ENCODE peak calls at places on chromosomes 13 and 19, in eight cellular contexts. One of them, this sample, is unnamed.

GRCh38 chr13:47592256-47592655 is 408.8 kb downstream of the SUCLA2 start:
- DNase-seq in suprapubic skin: no peak
- DNase-seq in prostate gland: no peak
- DNase-seq in tibial nerve: no peak
- DNase-seq in transverse colon: no peak
- DNase-seq in Peyer's patch: no peak
- DNase-seq in H1: no peak
- DNase-seq in stomach: no peak
- DNase-seq in this sample: no peak

GRCh38 chr13:49602005-49602404 is 16.6 kb upstream of the RCBTB1 start:
- DNase-seq in H1: no peak
- DNase-seq in tibial nerve: no peak
- DNase-seq in stomach: no peak
- DNase-seq in prostate gland: peak
- DNase-seq in Peyer's patch: no peak
- DNase-seq in transverse colon: no peak
- DNase-seq in suprapubic skin: no peak
- DNase-seq in this sample: no peak

GRCh38 chr19:29665826-29666633 is 769 bp downstream of the PLEKHF1 start:
- DNase-seq in H1: peak
- DNase-seq in Peyer's patch: peak
- DNase-seq in suprapubic skin: no peak
- DNase-seq in prostate gland: no peak
- DNase-seq in stomach: peak
- DNase-seq in transverse colon: peak
- DNase-seq in tibial nerve: no peak
- DNase-seq in this sample: peak

GRCh38 chr19:23260956-23261355 is 10.8 kb upstream of the ZNF724 start:
- DNase-seq in prostate gland: no peak
- DNase-seq in transverse colon: no peak
- DNase-seq in tibial nerve: no peak
- DNase-seq in stomach: no peak
- DNase-seq in H1: no peak
- DNase-seq in Peyer's patch: no peak
- DNase-seq in suprapubic skin: no peak
- DNase-seq in this sample: no peak

GRCh38 chr13:94704347-94705080 is 7.8 kb downstream of the SOX21 start:
- DNase-seq in transverse colon: no peak
- DNase-seq in tibial nerve: no peak
- DNase-seq in stomach: no peak
- DNase-seq in Peyer's patch: no peak
- DNase-seq in prostate gland: no peak
- DNase-seq in suprapubic skin: no peak
- DNase-seq in H1: peak
- DNase-seq in this sample: no peak

GRCh38 chr13:40063743-40064142 is 408.3 kb downstream of the COG6 start:
- DNase-seq in suprapubic skin: no peak
- DNase-seq in H1: no peak
- DNase-seq in Peyer's patch: no peak
- DNase-seq in prostate gland: no peak
- DNase-seq in stomach: peak
- DNase-seq in tibial nerve: no peak
- DNase-seq in transverse colon: no peak
- DNase-seq in this sample: no peak

GRCh38 chr19:9871626-9872338 is 36.7 kb downstream of the PIN1 start:
- DNase-seq in prostate gland: no peak
- DNase-seq in Peyer's patch: no peak
- DNase-seq in stomach: no peak
- DNase-seq in H1: no peak
- DNase-seq in tibial nerve: no peak
- DNase-seq in transverse colon: no peak
- DNase-seq in suprapubic skin: no peak
- DNase-seq in this sample: no peak

GRCh38 chr13:27120011-27120410 is 51.6 kb downstream of the USP12 start:
- DNase-seq in Peyer's patch: no peak
- DNase-seq in suprapubic skin: no peak
- DNase-seq in stomach: no peak
- DNase-seq in prostate gland: no peak
- DNase-seq in tibial nerve: no peak
- DNase-seq in transverse colon: no peak
- DNase-seq in H1: no peak
- DNase-seq in this sample: no peak

GRCh38 chr19:45772912-45773311 is 3.9 kb upstream of the SIX5 start:
- DNase-seq in suprapubic skin: no peak
- DNase-seq in Peyer's patch: no peak
- DNase-seq in H1: no peak
- DNase-seq in stomach: no peak
- DNase-seq in tibial nerve: no peak
- DNase-seq in prostate gland: no peak
- DNase-seq in transverse colon: no peak
- DNase-seq in this sample: no peak

GRCh38 chr13:21998279-21998678 is 327.4 kb downstream of the FGF9 start:
- DNase-seq in prostate gland: no peak
- DNase-seq in transverse colon: no peak
- DNase-seq in Peyer's patch: no peak
- DNase-seq in stomach: no peak
- DNase-seq in tibial nerve: no peak
- DNase-seq in suprapubic skin: no peak
- DNase-seq in H1: no peak
- DNase-seq in this sample: no peak

GRCh38 chr19:10988380-10988779 is 27.6 kb downstream of the SMARCA4 start:
- DNase-seq in stomach: no peak
- DNase-seq in transverse colon: no peak
- DNase-seq in prostate gland: no peak
- DNase-seq in suprapubic skin: no peak
- DNase-seq in H1: no peak
- DNase-seq in tibial nerve: no peak
- DNase-seq in Peyer's patch: no peak
- DNase-seq in this sample: no peak

GRCh38 chr13:50198508-50198907 is 183.3 kb downstream of the KCNRG start:
- DNase-seq in Peyer's patch: no peak
- DNase-seq in H1: no peak
- DNase-seq in prostate gland: no peak
- DNase-seq in tibial nerve: no peak
- DNase-seq in transverse colon: no peak
- DNase-seq in suprapubic skin: no peak
- DNase-seq in stomach: no peak
- DNase-seq in this sample: no peak

GRCh38 chr13:40550130-40550529 is 116.3 kb downstream of the FOXO1 start:
- DNase-seq in Peyer's patch: no peak
- DNase-seq in H1: no peak
- DNase-seq in suprapubic skin: no peak
- DNase-seq in stomach: no peak
- DNase-seq in prostate gland: no peak
- DNase-seq in transverse colon: no peak
- DNase-seq in tibial nerve: no peak
- DNase-seq in this sample: no peak

GRCh38 chr19:40200352-40201099 is 9.3 kb downstream of the MAP3K10 start:
- DNase-seq in suprapubic skin: no peak
- DNase-seq in stomach: no peak
- DNase-seq in transverse colon: no peak
- DNase-seq in Peyer's patch: no peak
- DNase-seq in prostate gland: no peak
- DNase-seq in tibial nerve: no peak
- DNase-seq in H1: no peak
- DNase-seq in this sample: no peak

GRCh38 chr19:15549581-15549980 is 41.3 kb downstream of the CYP4F22 start:
- DNase-seq in Peyer's patch: no peak
- DNase-seq in prostate gland: no peak
- DNase-seq in stomach: no peak
- DNase-seq in tibial nerve: no peak
- DNase-seq in transverse colon: no peak
- DNase-seq in H1: no peak
- DNase-seq in suprapubic skin: no peak
- DNase-seq in this sample: no peak

GRCh38 chr19:12784871-12785430 is 6.3 kb upstream of the JUNB start:
- DNase-seq in transverse colon: no peak
- DNase-seq in stomach: no peak
- DNase-seq in suprapubic skin: no peak
- DNase-seq in prostate gland: peak
- DNase-seq in Peyer's patch: no peak
- DNase-seq in tibial nerve: no peak
- DNase-seq in H1: no peak
- DNase-seq in this sample: no peak

GRCh38 chr19:35389192-35389861 is 18.5 kb downstream of the GPR42 start:
- DNase-seq in tibial nerve: no peak
- DNase-seq in stomach: peak
- DNase-seq in transverse colon: no peak
- DNase-seq in Peyer's patch: no peak
- DNase-seq in prostate gland: no peak
- DNase-seq in suprapubic skin: peak
- DNase-seq in H1: peak
- DNase-seq in this sample: no peak

GRCh38 chr13:91817250-91817649 is 418.8 kb downstream of the GPC5 start:
- DNase-seq in Peyer's patch: no peak
- DNase-seq in tibial nerve: no peak
- DNase-seq in stomach: no peak
- DNase-seq in transverse colon: no peak
- DNase-seq in suprapubic skin: no peak
- DNase-seq in H1: no peak
- DNase-seq in prostate gland: no peak
- DNase-seq in this sample: no peak

GRCh38 chr19:50377051-50377441 is 789 bp downstream of the NR1H2 start:
- DNase-seq in prostate gland: no peak
- DNase-seq in tibial nerve: no peak
- DNase-seq in transverse colon: peak
- DNase-seq in suprapubic skin: no peak
- DNase-seq in H1: peak
- DNase-seq in Peyer's patch: peak
- DNase-seq in stomach: peak
- DNase-seq in this sample: no peak

DNA sequence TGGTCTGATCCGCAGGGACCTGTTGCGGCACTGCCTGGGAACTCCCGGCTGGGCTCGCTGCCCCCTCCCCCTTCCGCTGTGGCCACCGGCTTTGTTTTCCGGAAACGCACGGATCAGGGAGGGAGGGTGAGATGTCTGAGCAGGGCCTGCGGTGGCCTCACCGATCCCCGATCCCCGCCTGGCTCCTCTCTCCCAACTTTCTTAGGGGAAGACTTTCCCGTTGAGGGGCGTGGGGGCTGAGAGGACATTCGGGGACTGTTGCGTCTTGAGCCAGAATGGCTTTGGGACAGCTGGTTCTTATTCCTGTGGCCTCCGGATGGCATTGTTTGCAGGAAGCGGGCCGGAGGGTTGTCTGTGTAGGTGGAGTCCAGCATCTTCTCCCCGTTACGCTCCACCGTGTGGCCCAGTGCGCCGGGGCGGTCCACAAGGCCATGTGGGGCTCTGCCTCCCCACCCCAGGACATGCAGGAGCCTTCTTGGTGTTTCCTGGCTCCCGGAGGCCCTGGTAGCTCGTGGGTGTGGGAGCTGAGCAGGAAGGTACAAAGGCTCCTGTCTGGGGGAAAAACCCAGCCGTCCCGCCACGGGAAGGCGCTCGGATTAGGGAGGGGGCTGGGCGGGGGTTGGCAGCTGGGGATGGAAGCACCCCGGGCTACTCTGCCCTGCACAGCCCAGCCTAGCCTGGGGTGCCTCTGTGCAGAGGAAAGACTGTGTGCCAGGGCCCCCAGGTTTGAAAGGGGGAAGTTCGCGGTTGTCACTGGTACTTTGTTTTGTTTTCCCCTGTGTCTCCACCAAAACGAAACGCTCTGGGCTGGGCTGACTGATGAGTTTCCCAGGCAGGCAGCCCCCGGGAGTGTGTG is 1.3 kb downstream of the CSNK1G2 start:
- DNase-seq in suprapubic skin: peak
- DNase-seq in stomach: peak
- DNase-seq in tibial nerve: peak
- DNase-seq in transverse colon: peak
- DNase-seq in Peyer's patch: peak
- DNase-seq in H1: peak
- DNase-seq in prostate gland: peak
- DNase-seq in this sample: peak
- TF ChIP-seq POLR2A in suprapubic skin: peak
- TF ChIP-seq POLR2A in stomach: no peak
- TF ChIP-seq POLR2A in tibial nerve: no peak
- TF ChIP-seq POLR2A in transverse colon: peak
- TF ChIP-seq POLR2A in Peyer's patch: no peak
- TF ChIP-seq POLR2A in H1: no peak
- TF ChIP-seq POLR2A in prostate gland: peak
- TF ChIP-seq POLR2A in this sample: peak

GRCh38 chr13:33676045-33676699 is 141.8 kb upstream of the RFC3 start:
- DNase-seq in prostate gland: no peak
- DNase-seq in tibial nerve: no peak
- DNase-seq in Peyer's patch: no peak
- DNase-seq in H1: no peak
- DNase-seq in stomach: peak
- DNase-seq in suprapubic skin: no peak
- DNase-seq in transverse colon: peak
- DNase-seq in this sample: no peak
- H3K27ac ChIP-seq in prostate gland: peak
- H3K27ac ChIP-seq in tibial nerve: peak
- H3K27ac ChIP-seq in Peyer's patch: peak
- H3K27ac ChIP-seq in H1: no peak
- H3K27ac ChIP-seq in stomach: peak
- H3K27ac ChIP-seq in suprapubic skin: peak
- H3K27ac ChIP-seq in transverse colon: peak
- H3K27ac ChIP-seq in this sample: peak

DNA sequence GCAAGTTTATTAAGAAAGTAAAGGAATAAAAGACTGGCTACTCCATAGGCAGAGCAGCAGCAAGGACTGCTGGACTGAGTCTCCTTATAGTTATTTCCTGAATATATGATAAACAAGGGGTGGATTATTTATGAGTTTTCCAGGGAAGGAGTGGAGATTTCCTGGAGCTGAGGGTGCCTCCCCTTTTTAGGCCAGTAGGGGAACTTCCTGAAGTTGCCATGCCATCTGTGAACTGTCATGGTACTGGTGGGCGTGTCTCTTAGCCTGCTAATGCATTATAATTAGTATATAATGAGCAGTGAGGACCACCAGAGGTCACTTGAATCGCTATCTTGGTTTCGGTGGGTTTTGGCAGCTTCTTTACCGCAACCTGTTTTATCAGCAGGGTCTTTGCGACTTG is 13.5 kb downstream of the ZSCAN5A start:
- DNase-seq in H1: no peak
- DNase-seq in tibial nerve: no peak
- DNase-seq in transverse colon: no peak
- DNase-seq in Peyer's patch: no peak
- DNase-seq in suprapubic skin: no peak
- DNase-seq in prostate gland: no peak
- DNase-seq in stomach: no peak
- DNase-seq in this sample: no peak
- TF ChIP-seq CTCF in H1: no peak
- TF ChIP-seq CTCF in tibial nerve: no peak
- TF ChIP-seq CTCF in transverse colon: no peak
- TF ChIP-seq CTCF in Peyer's patch: no peak
- TF ChIP-seq CTCF in suprapubic skin: no peak
- TF ChIP-seq CTCF in prostate gland: no peak
- TF ChIP-seq CTCF in stomach: no peak
- TF ChIP-seq CTCF in this sample: no peak

GRCh38 chr13:76745246-76746200 is 140.7 kb downstream of the KCTD12 start:
- DNase-seq in H1: no peak
- DNase-seq in tibial nerve: no peak
- DNase-seq in prostate gland: no peak
- DNase-seq in Peyer's patch: no peak
- DNase-seq in suprapubic skin: no peak
- DNase-seq in stomach: no peak
- DNase-seq in transverse colon: no peak
- DNase-seq in this sample: no peak

GRCh38 chr13:76754414-76754813 is 131.8 kb downstream of the KCTD12 start:
- DNase-seq in stomach: no peak
- DNase-seq in suprapubic skin: no peak
- DNase-seq in H1: no peak
- DNase-seq in transverse colon: no peak
- DNase-seq in prostate gland: no peak
- DNase-seq in Peyer's patch: no peak
- DNase-seq in tibial nerve: no peak
- DNase-seq in this sample: no peak

GRCh38 chr13:76751278-76751677 is 134.9 kb downstream of the KCTD12 start:
- DNase-seq in H1: no peak
- DNase-seq in stomach: no peak
- DNase-seq in tibial nerve: no peak
- DNase-seq in suprapubic skin: no peak
- DNase-seq in prostate gland: no peak
- DNase-seq in Peyer's patch: no peak
- DNase-seq in transverse colon: no peak
- DNase-seq in this sample: no peak
- TF ChIP-seq POLR2A in H1: no peak
- TF ChIP-seq POLR2A in stomach: no peak
- TF ChIP-seq POLR2A in tibial nerve: no peak
- TF ChIP-seq POLR2A in suprapubic skin: no peak
- TF ChIP-seq POLR2A in prostate gland: no peak
- TF ChIP-seq POLR2A in Peyer's patch: no peak
- TF ChIP-seq POLR2A in transverse colon: no peak
- TF ChIP-seq POLR2A in this sample: no peak